ENCODE peak calls at places on chromosomes 5 and 9, in seven cellular contexts. U is LNCaP clone FGC; H is HCT116; O is PC-3; Y is foreskin fibroblast; T is CD8-positive, alpha-beta T cell; C is tibial nerve. Z is an unnamed sample.

GRCh38 chr5:60806591-60807243 is 37.4 kb downstream of the ELOVL7 start:
- DNase-seq in U (no peak), H (no peak), O (no peak), Y (no peak), T (no peak), C (no peak), Z (no peak)

GRCh38 chr5:40823459-40823858 is 11.6 kb downstream of the RPL37 start:
- DNase-seq in U (no peak), H (no peak), O (no peak), Y (peak), T (no peak), C (no peak), Z (no peak)

GRCh38 chr5:83632874-83633273 is 87.8 kb downstream of the HAPLN1 start:
- DNase-seq in U (no peak), H (peak), O (peak), Y (peak), T (no peak), C (no peak), Z (peak)

GRCh38 chr9:135086597-135087488 is 625 bp upstream of the OLFM1 start:
- DNase-seq in U (no peak), H (no peak), O (no peak), Y (no peak), T (no peak), C (no peak), Z (no peak)

GRCh38 chr9:87824216-87824875 is 58.3 kb upstream of the SPATA31E1 start:
- DNase-seq in U (no peak), H (no peak), O (no peak), Y (no peak), T (no peak), C (no peak), Z (no peak)

GRCh38 chr5:181088289-181088688 is 42.7 kb downstream of the OR2V1 start:
- DNase-seq in U (no peak), H (peak), O (peak), Y (peak), T (no peak), C (no peak), Z (no peak)

GRCh38 chr5:172886974-172887491 is 53.0 kb downstream of the ERGIC1 start:
- DNase-seq in U (no peak), H (no peak), O (no peak), Y (peak), T (no peak), C (no peak), Z (peak)

GRCh38 chr5:9428272-9428671 is 117.6 kb downstream of the SEMA5A start:
- DNase-seq in U (no peak), H (no peak), O (no peak), Y (no peak), T (no peak), C (no peak), Z (no peak)

GRCh38 chr9:120393386-120394057 is 186.4 kb downstream of the CDK5RAP2 start:
- DNase-seq in U (no peak), H (no peak), O (peak), Y (peak), T (no peak), C (no peak), Z (peak)

GRCh38 chr9:101229606-101230005 is 155.2 kb downstream of the BAAT start:
- DNase-seq in U (no peak), H (no peak), O (no peak), Y (no peak), T (no peak), C (no peak), Z (no peak)

GRCh38 chr9:101232405-101232977 is 152.3 kb downstream of the BAAT start:
- DNase-seq in U (no peak), H (no peak), O (no peak), Y (no peak), T (no peak), C (no peak), Z (no peak)

GRCh38 chr9:101226161-101226560 is 158.6 kb downstream of the BAAT start:
- DNase-seq in U (no peak), H (no peak), O (no peak), Y (no peak), T (no peak), C (no peak), Z (no peak)

GRCh38 chr9:101226803-101227202 is 158.0 kb downstream of the BAAT start:
- DNase-seq in U (no peak), H (peak), O (no peak), Y (no peak), T (no peak), C (no peak), Z (no peak)
- TF ChIP-seq CTCF in U (no peak), H (peak), O (no peak), Y (no peak), T (no peak), C (no peak), Z (no peak)

GRCh38 chr9:136362450-136362784 is 1.1 kb downstream of the DNLZ start:
- DNase-seq in U (no peak), H (no peak), O (no peak), Y (peak), T (no peak), C (no peak), Z (peak)
- H3K4me3 ChIP-seq in U (no peak), H (peak), O (no peak), Y (no peak), T (no peak), C (no peak), Z (peak)

GRCh38 chr5:149352169-149352568 is 5.7 kb upstream of the PCYOX1L start:
- DNase-seq in U (no peak), H (no peak), O (no peak), Y (no peak), T (no peak), C (no peak), Z (no peak)
- TF ChIP-seq CTCF in U (no peak), H (no peak), O (no peak), Y (no peak), T (no peak), C (no peak), Z (no peak)

GRCh38 chr5:26663500-26663899 is 374.9 kb downstream of the CDH9 start:
- DNase-seq in U (no peak), H (no peak), O (no peak), Y (no peak), T (no peak), C (no peak), Z (no peak)

GRCh38 chr5:26669523-26669922 is 368.9 kb downstream of the CDH9 start:
- DNase-seq in U (no peak), H (no peak), O (no peak), Y (no peak), T (no peak), C (no peak), Z (no peak)

DNA sequence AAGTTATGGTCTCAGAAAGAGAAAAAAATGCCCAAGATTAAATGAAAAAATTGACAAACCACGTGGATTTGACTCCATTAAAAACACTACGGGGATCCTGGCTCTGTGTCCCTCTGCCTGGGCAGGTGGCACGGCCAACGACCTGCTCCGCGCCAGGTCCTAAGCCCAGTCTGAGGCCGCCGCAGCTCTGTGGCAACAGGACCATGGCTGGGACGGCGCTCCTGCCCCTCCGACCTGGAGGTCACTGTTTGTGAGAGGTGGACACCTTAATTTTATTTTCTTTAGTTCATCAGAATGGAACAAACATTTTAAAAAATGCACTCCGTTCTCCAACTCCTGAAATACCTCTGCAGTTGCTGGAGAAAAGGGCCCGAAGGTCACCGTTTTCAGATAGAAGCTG is 369.4 kb downstream of the CDH9 start:
- DNase-seq in U (no peak), H (no peak), O (no peak), Y (no peak), T (no peak), C (no peak), Z (no peak)
- H3K4me3 ChIP-seq in U (no peak), H (no peak), O (no peak), Y (no peak), T (no peak), C (no peak), Z (no peak)

GRCh38 chr5:138724470-138725146 is 28.6 kb upstream of the CTNNA1 start:
- DNase-seq in U (no peak), H (no peak), O (no peak), Y (peak), T (no peak), C (no peak), Z (peak)

GRCh38 chr5:138726848-138727247 is 26.4 kb upstream of the CTNNA1 start:
- DNase-seq in U (no peak), H (no peak), O (no peak), Y (no peak), T (no peak), C (no peak), Z (no peak)

GRCh38 chr5:138722518-138722917 is 30.7 kb upstream of the CTNNA1 start:
- DNase-seq in U (no peak), H (no peak), O (no peak), Y (no peak), T (no peak), C (no peak), Z (no peak)

GRCh38 chr5:138725885-138726457 is 27.3 kb upstream of the CTNNA1 start:
- DNase-seq in U (no peak), H (no peak), O (no peak), Y (peak), T (no peak), C (no peak), Z (peak)

GRCh38 chr5:138725153-138725884 is 27.9 kb upstream of the CTNNA1 start:
- DNase-seq in U (peak), H (peak), O (peak), Y (peak), T (no peak), C (no peak), Z (peak)
- TF ChIP-seq CTCF in U (peak), H (peak), O (peak), Y (no peak), T (no peak), C (no peak), Z (peak)